ENCODE peak calls at places on chromosomes 3 and 15, in nine cellular contexts. One of them, this sample, is unnamed.

GRCh38 chr15:70488002-70488605 is 275.3 kb downstream of the UACA start:
- DNase-seq in cardiac muscle cell: peak
- DNase-seq in HL-60: no peak
- DNase-seq in colonic mucosa: peak
- DNase-seq in ovary: peak
- DNase-seq in CD8-positive, alpha-beta T cell: peak
- DNase-seq in Panc1: no peak
- DNase-seq in neural progenitor cell: peak
- DNase-seq in thyroid gland: peak
- DNase-seq in this sample: peak

GRCh38 chr15:68151277-68151676 is 53.9 kb downstream of the CALML4 start:
- DNase-seq in cardiac muscle cell: no peak
- DNase-seq in HL-60: no peak
- DNase-seq in colonic mucosa: no peak
- DNase-seq in ovary: no peak
- DNase-seq in CD8-positive, alpha-beta T cell: no peak
- DNase-seq in Panc1: no peak
- DNase-seq in neural progenitor cell: no peak
- DNase-seq in thyroid gland: no peak
- DNase-seq in this sample: no peak

GRCh38 chr3:159649951-159650350 is 338.7 kb upstream of the IL12A start:
- DNase-seq in cardiac muscle cell: no peak
- DNase-seq in HL-60: no peak
- DNase-seq in colonic mucosa: no peak
- DNase-seq in ovary: no peak
- DNase-seq in CD8-positive, alpha-beta T cell: no peak
- DNase-seq in Panc1: no peak
- DNase-seq in neural progenitor cell: no peak
- DNase-seq in thyroid gland: no peak
- DNase-seq in this sample: no peak

GRCh38 chr3:127676456-127676855 is 3.7 kb downstream of the ABTB1 start:
- DNase-seq in cardiac muscle cell: no peak
- DNase-seq in HL-60: no peak
- DNase-seq in colonic mucosa: no peak
- DNase-seq in ovary: peak
- DNase-seq in CD8-positive, alpha-beta T cell: no peak
- DNase-seq in Panc1: no peak
- DNase-seq in neural progenitor cell: no peak
- DNase-seq in thyroid gland: peak
- DNase-seq in this sample: no peak

GRCh38 chr3:15439476-15439875 is 12.1 kb downstream of the EAF1 start:
- DNase-seq in cardiac muscle cell: peak
- DNase-seq in HL-60: no peak
- DNase-seq in colonic mucosa: no peak
- DNase-seq in ovary: no peak
- DNase-seq in CD8-positive, alpha-beta T cell: no peak
- DNase-seq in Panc1: no peak
- DNase-seq in neural progenitor cell: no peak
- DNase-seq in thyroid gland: peak
- DNase-seq in this sample: no peak

GRCh38 chr3:153756816-153757215 is 364.4 kb upstream of the ARHGEF26 start:
- DNase-seq in cardiac muscle cell: peak
- DNase-seq in HL-60: no peak
- DNase-seq in colonic mucosa: no peak
- DNase-seq in ovary: no peak
- DNase-seq in CD8-positive, alpha-beta T cell: no peak
- DNase-seq in Panc1: no peak
- DNase-seq in neural progenitor cell: no peak
- DNase-seq in thyroid gland: no peak
- DNase-seq in this sample: peak

GRCh38 chr3:161559177-161559998 is 62.8 kb downstream of the OTOL1 start:
- DNase-seq in cardiac muscle cell: peak
- DNase-seq in HL-60: no peak
- DNase-seq in colonic mucosa: no peak
- DNase-seq in ovary: no peak
- DNase-seq in CD8-positive, alpha-beta T cell: no peak
- DNase-seq in Panc1: peak
- DNase-seq in neural progenitor cell: peak
- DNase-seq in thyroid gland: peak
- DNase-seq in this sample: peak

GRCh38 chr3:127263586-127264231 is 24.1 kb downstream of the PRR20G start:
- DNase-seq in cardiac muscle cell: no peak
- DNase-seq in HL-60: no peak
- DNase-seq in colonic mucosa: no peak
- DNase-seq in ovary: no peak
- DNase-seq in CD8-positive, alpha-beta T cell: no peak
- DNase-seq in Panc1: no peak
- DNase-seq in neural progenitor cell: no peak
- DNase-seq in thyroid gland: no peak
- DNase-seq in this sample: no peak

GRCh38 chr3:197490098-197490497 is 65.7 kb downstream of the BDH1 start:
- DNase-seq in cardiac muscle cell: peak
- DNase-seq in HL-60: no peak
- DNase-seq in colonic mucosa: no peak
- DNase-seq in ovary: no peak
- DNase-seq in CD8-positive, alpha-beta T cell: no peak
- DNase-seq in Panc1: no peak
- DNase-seq in neural progenitor cell: no peak
- DNase-seq in thyroid gland: peak
- DNase-seq in this sample: peak

GRCh38 chr15:72236381-72237285 is 5.6 kb upstream of the PKM start:
- DNase-seq in cardiac muscle cell: no peak
- DNase-seq in HL-60: no peak
- DNase-seq in colonic mucosa: no peak
- DNase-seq in ovary: no peak
- DNase-seq in CD8-positive, alpha-beta T cell: no peak
- DNase-seq in Panc1: no peak
- DNase-seq in neural progenitor cell: no peak
- DNase-seq in thyroid gland: no peak
- DNase-seq in this sample: no peak

GRCh38 chr3:36493051-36493450 is 112.7 kb downstream of the STAC start:
- DNase-seq in cardiac muscle cell: peak
- DNase-seq in HL-60: no peak
- DNase-seq in colonic mucosa: no peak
- DNase-seq in ovary: no peak
- DNase-seq in CD8-positive, alpha-beta T cell: no peak
- DNase-seq in Panc1: no peak
- DNase-seq in neural progenitor cell: no peak
- DNase-seq in thyroid gland: no peak
- DNase-seq in this sample: no peak

GRCh38 chr3:196122021-196122687 is 40.3 kb upstream of the TFRC start:
- DNase-seq in cardiac muscle cell: peak
- DNase-seq in HL-60: peak
- DNase-seq in colonic mucosa: no peak
- DNase-seq in ovary: peak
- DNase-seq in CD8-positive, alpha-beta T cell: no peak
- DNase-seq in Panc1: no peak
- DNase-seq in neural progenitor cell: no peak
- DNase-seq in thyroid gland: no peak
- DNase-seq in this sample: no peak

GRCh38 chr3:45441570-45442313 is 53.4 kb downstream of the LARS2 start:
- DNase-seq in cardiac muscle cell: no peak
- DNase-seq in HL-60: no peak
- DNase-seq in colonic mucosa: no peak
- DNase-seq in ovary: no peak
- DNase-seq in CD8-positive, alpha-beta T cell: no peak
- DNase-seq in Panc1: no peak
- DNase-seq in neural progenitor cell: no peak
- DNase-seq in thyroid gland: no peak
- DNase-seq in this sample: no peak

GRCh38 chr15:43517354-43518072 is at the start of gene MAP1A:
- DNase-seq in cardiac muscle cell: peak
- DNase-seq in HL-60: no peak
- DNase-seq in colonic mucosa: peak
- DNase-seq in ovary: peak
- DNase-seq in CD8-positive, alpha-beta T cell: no peak
- DNase-seq in Panc1: no peak
- DNase-seq in neural progenitor cell: peak
- DNase-seq in thyroid gland: peak
- DNase-seq in this sample: no peak

GRCh38 chr15:99443056-99443756 is 122.6 kb upstream of the MEF2A start:
- DNase-seq in cardiac muscle cell: no peak
- DNase-seq in HL-60: no peak
- DNase-seq in colonic mucosa: no peak
- DNase-seq in ovary: peak
- DNase-seq in CD8-positive, alpha-beta T cell: no peak
- DNase-seq in Panc1: no peak
- DNase-seq in neural progenitor cell: no peak
- DNase-seq in thyroid gland: no peak
- DNase-seq in this sample: no peak

GRCh38 chr3:47715928-47716327 is 65.8 kb downstream of the SMARCC1 start:
- DNase-seq in cardiac muscle cell: peak
- DNase-seq in HL-60: no peak
- DNase-seq in colonic mucosa: no peak
- DNase-seq in ovary: no peak
- DNase-seq in CD8-positive, alpha-beta T cell: no peak
- DNase-seq in Panc1: peak
- DNase-seq in neural progenitor cell: no peak
- DNase-seq in thyroid gland: no peak
- DNase-seq in this sample: no peak

GRCh38 chr3:46695177-46695961 is 1.9 kb upstream of the ALS2CL start:
- DNase-seq in cardiac muscle cell: peak
- DNase-seq in HL-60: peak
- DNase-seq in colonic mucosa: peak
- DNase-seq in ovary: peak
- DNase-seq in CD8-positive, alpha-beta T cell: peak
- DNase-seq in Panc1: no peak
- DNase-seq in neural progenitor cell: peak
- DNase-seq in thyroid gland: peak
- DNase-seq in this sample: no peak

GRCh38 chr15:68369931-68370767 is 61.8 kb downstream of the ITGA11 start:
- DNase-seq in cardiac muscle cell: no peak
- DNase-seq in HL-60: no peak
- DNase-seq in colonic mucosa: no peak
- DNase-seq in ovary: no peak
- DNase-seq in CD8-positive, alpha-beta T cell: no peak
- DNase-seq in Panc1: no peak
- DNase-seq in neural progenitor cell: no peak
- DNase-seq in thyroid gland: no peak
- DNase-seq in this sample: no peak

GRCh38 chr3:110174908-110175307 is 837.6 kb upstream of the DPPA4 start:
- DNase-seq in cardiac muscle cell: no peak
- DNase-seq in HL-60: no peak
- DNase-seq in colonic mucosa: no peak
- DNase-seq in ovary: no peak
- DNase-seq in CD8-positive, alpha-beta T cell: no peak
- DNase-seq in Panc1: no peak
- DNase-seq in neural progenitor cell: no peak
- DNase-seq in thyroid gland: no peak
- DNase-seq in this sample: no peak

GRCh38 chr3:131361464-131362421 is 19.8 kb upstream of the NUDT16 start:
- DNase-seq in cardiac muscle cell: peak
- DNase-seq in HL-60: no peak
- DNase-seq in colonic mucosa: peak
- DNase-seq in ovary: peak
- DNase-seq in CD8-positive, alpha-beta T cell: no peak
- DNase-seq in Panc1: peak
- DNase-seq in neural progenitor cell: peak
- DNase-seq in thyroid gland: peak
- DNase-seq in this sample: peak

GRCh38 chr3:174218011-174218410 is 641.1 kb upstream of the NAALADL2 start:
- DNase-seq in cardiac muscle cell: no peak
- DNase-seq in HL-60: no peak
- DNase-seq in colonic mucosa: no peak
- DNase-seq in ovary: no peak
- DNase-seq in CD8-positive, alpha-beta T cell: no peak
- DNase-seq in Panc1: no peak
- DNase-seq in neural progenitor cell: no peak
- DNase-seq in thyroid gland: no peak
- DNase-seq in this sample: no peak
- TF ChIP-seq CTCF in cardiac muscle cell: no peak
- TF ChIP-seq CTCF in HL-60: no peak
- TF ChIP-seq CTCF in colonic mucosa: no peak
- TF ChIP-seq CTCF in ovary: no peak
- TF ChIP-seq CTCF in CD8-positive, alpha-beta T cell: no peak
- TF ChIP-seq CTCF in Panc1: no peak
- TF ChIP-seq CTCF in neural progenitor cell: no peak
- TF ChIP-seq CTCF in thyroid gland: no peak
- TF ChIP-seq CTCF in this sample: no peak

GRCh38 chr15:28085489-28086174 is 13.5 kb downstream of the OCA2 start:
- DNase-seq in cardiac muscle cell: no peak
- DNase-seq in HL-60: no peak
- DNase-seq in colonic mucosa: no peak
- DNase-seq in ovary: no peak
- DNase-seq in CD8-positive, alpha-beta T cell: no peak
- DNase-seq in Panc1: no peak
- DNase-seq in neural progenitor cell: no peak
- DNase-seq in thyroid gland: no peak
- DNase-seq in this sample: no peak
- H3K27ac ChIP-seq in cardiac muscle cell: no peak
- H3K27ac ChIP-seq in HL-60: no peak
- H3K27ac ChIP-seq in colonic mucosa: no peak
- H3K27ac ChIP-seq in ovary: no peak
- H3K27ac ChIP-seq in CD8-positive, alpha-beta T cell: no peak
- H3K27ac ChIP-seq in Panc1: no peak
- H3K27ac ChIP-seq in neural progenitor cell: no peak
- H3K27ac ChIP-seq in thyroid gland: no peak
- H3K27ac ChIP-seq in this sample: no peak

GRCh38 chr15:86799226-86799625 is 719.6 kb downstream of the AGBL1 start:
- DNase-seq in cardiac muscle cell: no peak
- DNase-seq in HL-60: no peak
- DNase-seq in colonic mucosa: no peak
- DNase-seq in ovary: no peak
- DNase-seq in CD8-positive, alpha-beta T cell: no peak
- DNase-seq in Panc1: no peak
- DNase-seq in neural progenitor cell: no peak
- DNase-seq in thyroid gland: no peak
- DNase-seq in this sample: no peak

GRCh38 chr15:86797135-86797534 is 717.5 kb downstream of the AGBL1 start:
- DNase-seq in cardiac muscle cell: no peak
- DNase-seq in HL-60: no peak
- DNase-seq in colonic mucosa: no peak
- DNase-seq in ovary: no peak
- DNase-seq in CD8-positive, alpha-beta T cell: no peak
- DNase-seq in Panc1: no peak
- DNase-seq in neural progenitor cell: no peak
- DNase-seq in thyroid gland: no peak
- DNase-seq in this sample: no peak

GRCh38 chr15:86802244-86802643 is 722.6 kb downstream of the AGBL1 start:
- DNase-seq in cardiac muscle cell: no peak
- DNase-seq in HL-60: no peak
- DNase-seq in colonic mucosa: no peak
- DNase-seq in ovary: no peak
- DNase-seq in CD8-positive, alpha-beta T cell: no peak
- DNase-seq in Panc1: no peak
- DNase-seq in neural progenitor cell: no peak
- DNase-seq in thyroid gland: no peak
- DNase-seq in this sample: no peak
- TF ChIP-seq CTCF in cardiac muscle cell: no peak
- TF ChIP-seq CTCF in HL-60: no peak
- TF ChIP-seq CTCF in colonic mucosa: no peak
- TF ChIP-seq CTCF in ovary: no peak
- TF ChIP-seq CTCF in CD8-positive, alpha-beta T cell: no peak
- TF ChIP-seq CTCF in Panc1: no peak
- TF ChIP-seq CTCF in neural progenitor cell: no peak
- TF ChIP-seq CTCF in thyroid gland: no peak
- TF ChIP-seq CTCF in this sample: no peak

DNA sequence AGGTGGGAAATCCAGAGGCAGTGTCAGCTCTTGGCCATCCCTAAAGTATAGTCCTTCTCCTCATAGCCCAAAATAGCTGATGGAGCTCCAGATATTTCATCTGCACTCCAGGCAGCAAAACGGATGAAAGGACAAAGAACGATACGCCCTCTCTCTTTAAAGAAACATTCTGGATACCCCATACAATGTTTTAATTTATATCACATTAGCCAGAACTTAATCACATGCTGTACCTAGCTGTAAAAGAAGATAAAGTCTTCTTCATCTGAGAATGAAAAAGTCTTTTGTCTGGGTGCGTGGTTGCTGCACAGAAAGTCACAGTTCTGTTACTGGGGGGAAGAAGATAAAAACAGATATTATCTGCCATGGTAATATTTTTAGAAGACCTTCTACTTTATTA is 4.3 kb upstream of the SHC4 start:
- DNase-seq in cardiac muscle cell: no peak
- DNase-seq in HL-60: no peak
- DNase-seq in colonic mucosa: no peak
- DNase-seq in ovary: no peak
- DNase-seq in CD8-positive, alpha-beta T cell: no peak
- DNase-seq in Panc1: no peak
- DNase-seq in neural progenitor cell: no peak
- DNase-seq in thyroid gland: no peak
- DNase-seq in this sample: no peak
- H3K27ac ChIP-seq in cardiac muscle cell: no peak
- H3K27ac ChIP-seq in HL-60: no peak
- H3K27ac ChIP-seq in colonic mucosa: no peak
- H3K27ac ChIP-seq in ovary: no peak
- H3K27ac ChIP-seq in CD8-positive, alpha-beta T cell: no peak
- H3K27ac ChIP-seq in Panc1: no peak
- H3K27ac ChIP-seq in neural progenitor cell: no peak
- H3K27ac ChIP-seq in thyroid gland: no peak
- H3K27ac ChIP-seq in this sample: no peak

This sample was measured in RWPE1.